ENCODE peak calls at places on chromosomes 4 and X, in four cellular contexts. H is OCI-LY7, K is glutamatergic neuron, E is cardiac muscle cell. X is an unnamed sample.

GRCh38 chr4:83831588-83831987 is 295.7 kb downstream of the GPAT3 start:
- DNase-seq in K (no peak), E (no peak), H (no peak), X (no peak)

GRCh38 chrX:153578200-153578835 is 20.6 kb downstream of the CCNQ start:
- DNase-seq in K (no peak), E (no peak), H (no peak), X (no peak)

GRCh38 chrX:123835661-123836371 is 24.0 kb upstream of the XIAP start:
- DNase-seq in H (no peak), K (no peak), E (no peak), X (no peak)

GRCh38 chr4:41757521-41758156 is 9.1 kb upstream of the PHOX2B start:
- DNase-seq in E (no peak), K (no peak), H (no peak), X (no peak)

GRCh38 chr4:159047478-159048165 is 55.3 kb upstream of the RAPGEF2 start:
- DNase-seq in H (no peak), E (no peak), K (no peak), X (no peak)

GRCh38 chrX:1385824-1386223 is 6.1 kb downstream of the SLC25A6 start:
- DNase-seq in K (no peak), H (no peak), E (no peak), X (peak)

GRCh38 chr4:77819409-77819835 is 254 bp upstream of the CNOT6L start:
- DNase-seq in H (peak), E (peak), K (peak), X (peak)

GRCh38 chr4:37981425-37981824 is 21.2 kb downstream of the PTTG2 start:
- DNase-seq in K (no peak), E (no peak), H (no peak), X (no peak)

GRCh38 chrX:29187264-29187663 is 600.0 kb downstream of the IL1RAPL1 start:
- DNase-seq in K (no peak), E (no peak), H (no peak), X (no peak)

GRCh38 chrX:40552768-40553167 is 28.0 kb upstream of the ATP6AP2 start:
- DNase-seq in K (no peak), H (peak), E (no peak), X (no peak)

GRCh38 chr4:87038837-87039715 is 104.3 kb downstream of the AFF1 start:
- DNase-seq in E (peak), K (peak), H (no peak), X (peak)

GRCh38 chr4:172018358-172018757 is 205.2 kb downstream of the GALNTL6 start:
- DNase-seq in K (no peak), E (no peak), H (no peak), X (no peak)

GRCh38 chr4:19514276-19515070 is 737.2 kb upstream of the SLIT2 start:
- DNase-seq in H (no peak), E (no peak), K (no peak), X (no peak)

GRCh38 chrX:140762061-140762460 is 52.5 kb downstream of the LINC00632 start:
- DNase-seq in K (peak), H (peak), E (peak), X (no peak)

GRCh38 chr4:144174401-144175067 is 34.0 kb upstream of the GYPA start:
- DNase-seq in K (no peak), E (peak), H (peak), X (peak)

GRCh38 chr4:73870778-73871177 is 1.6 kb downstream of the CXCL1 start:
- DNase-seq in E (no peak), K (no peak), H (no peak), X (no peak)

GRCh38 chrX:48531359-48531954 is 8.1 kb upstream of the TBC1D25 start:
- DNase-seq in E (no peak), K (no peak), H (no peak), X (peak)

GRCh38 chr4:83371936-83372335 is 37.3 kb upstream of the HPSE start:
- DNase-seq in H (no peak), E (no peak), K (no peak), X (no peak)

GRCh38 chr4:88820723-88821368 is 123.2 kb upstream of the NAP1L5 start:
- DNase-seq in H (no peak), E (no peak), K (no peak), X (no peak)

GRCh38 chr4:83285022-83285387 is 407 bp upstream of the COQ2 start:
- DNase-seq in E (peak), H (peak), K (no peak), X (no peak)

GRCh38 chr4:164935363-164935762 is 42.1 kb downstream of the TRIM61 start:
- DNase-seq in H (peak), K (no peak), E (no peak), X (no peak)

DNA sequence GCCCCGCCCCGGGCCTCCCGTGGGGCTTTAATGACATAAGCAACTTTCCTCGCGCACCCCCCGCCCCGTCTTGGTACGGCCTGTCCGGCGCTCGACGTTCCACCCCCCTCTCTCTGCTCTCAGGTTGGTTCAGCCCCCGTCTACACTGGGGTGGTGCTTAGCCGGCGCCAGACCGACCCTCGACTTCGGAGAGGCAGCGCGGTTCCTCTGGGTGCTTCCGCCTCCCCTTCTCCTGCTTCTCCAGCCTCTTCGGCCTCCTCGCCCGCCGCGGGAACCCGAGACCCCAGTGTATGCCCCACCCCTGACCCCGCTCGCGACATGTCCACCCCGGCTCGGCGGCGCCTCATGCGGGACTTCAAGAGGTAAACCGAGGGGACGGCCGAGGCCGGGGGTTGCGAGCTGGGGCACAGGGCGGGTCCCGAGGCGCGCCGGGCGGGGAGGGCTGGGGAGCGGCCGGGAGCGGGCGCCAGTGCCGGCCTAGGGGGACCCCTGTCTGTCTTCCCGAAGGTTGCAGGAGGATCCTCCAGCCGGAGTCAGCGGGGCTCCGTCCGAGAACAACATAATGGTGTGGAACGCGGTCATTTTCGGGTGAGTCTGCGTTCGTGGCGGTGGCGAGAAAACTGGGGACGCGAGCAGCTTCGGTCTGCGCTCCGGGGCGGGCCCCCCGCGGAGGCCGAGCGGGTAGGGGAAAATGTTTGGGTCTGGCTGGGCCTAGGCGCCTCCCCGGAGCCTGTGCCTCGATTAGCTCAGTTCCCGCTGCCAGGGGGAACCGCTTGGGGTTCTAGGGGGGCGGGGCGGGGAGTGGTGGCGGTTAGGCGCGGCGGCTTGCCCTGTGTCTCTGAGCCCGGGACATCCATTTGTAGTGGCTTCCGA is at the start of gene UBE2A:
- DNase-seq in H (peak), E (peak), K (peak), X (peak)
- TF ChIP-seq CTCF in H (peak), E (peak), K (no peak), X (peak)

GRCh38 chrX:22533898-22534297 is 261.2 kb downstream of the CBLL2 start:
- DNase-seq in H (no peak), K (no peak), E (peak), X (no peak)
- TF ChIP-seq CTCF in H (no peak), K (no peak), E (no peak), X (no peak)

DNA sequence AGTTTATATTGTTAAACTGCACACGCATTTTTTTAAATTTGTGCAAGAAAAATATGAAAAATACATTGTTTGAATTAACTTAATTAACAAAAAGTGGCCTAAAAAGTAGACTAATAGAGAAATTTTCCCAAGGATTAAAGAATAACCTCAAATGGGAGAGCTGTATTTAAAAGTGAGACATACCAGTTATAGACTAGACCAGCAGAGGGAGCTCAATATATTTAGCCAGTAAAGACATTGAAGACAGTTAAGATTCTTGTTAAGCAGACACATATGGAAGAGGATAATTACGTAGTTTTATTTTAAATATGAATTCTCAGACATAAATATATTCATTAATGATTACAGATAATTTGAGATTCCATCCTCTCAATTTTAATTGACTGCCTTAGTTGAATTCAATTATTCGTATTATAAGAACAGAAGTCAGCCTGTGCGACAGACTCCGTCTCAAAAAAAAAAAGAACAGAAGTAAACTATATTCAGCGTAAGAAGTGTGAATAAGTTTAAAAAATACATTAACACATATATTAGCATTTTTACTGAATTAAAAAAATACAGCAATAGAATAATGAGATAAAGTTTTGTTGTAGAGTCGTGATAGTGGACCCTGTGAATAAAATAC is 64.8 kb downstream of the GLRA3 start:
- DNase-seq in K (no peak), E (peak), H (peak), X (peak)
- TF ChIP-seq CTCF in K (peak), E (peak), H (peak), X (peak)

GRCh38 chr4:59243038-59243437 is 1957.1 kb upstream of the ADGRL3 start:
- DNase-seq in H (no peak), E (no peak), K (no peak), X (no peak)

GRCh38 chr4:59249110-59249509 is 1951.0 kb upstream of the ADGRL3 start:
- DNase-seq in E (no peak), K (no peak), H (no peak), X (no peak)

GRCh38 chr4:59248313-59248712 is 1951.8 kb upstream of the ADGRL3 start:
- DNase-seq in H (no peak), K (no peak), E (no peak), X (no peak)

DNA sequence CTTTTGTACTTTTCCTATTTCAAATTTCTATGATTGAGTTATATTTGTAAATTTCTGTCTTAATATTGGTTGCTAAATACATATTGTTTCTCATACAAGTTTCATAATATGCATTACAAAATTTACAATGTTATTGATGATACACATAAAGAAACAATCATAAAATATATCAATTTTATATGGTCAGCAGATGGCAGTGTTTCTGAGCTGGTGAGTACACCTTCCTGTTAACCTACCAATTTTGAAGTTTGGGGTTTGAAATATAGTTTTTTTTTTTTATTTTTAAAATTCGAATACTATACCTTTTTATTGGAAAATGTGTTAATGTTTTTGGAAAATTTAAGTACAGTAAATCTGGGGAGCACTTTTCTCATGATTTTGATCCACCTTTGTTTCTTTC is 1953.1 kb upstream of the ADGRL3 start:
- DNase-seq in E (peak), K (no peak), H (peak), X (no peak)
- TF ChIP-seq CTCF in E (no peak), K (no peak), H (peak), X (no peak)

GRCh38 chr4:114378306-114378903 is 220.2 kb upstream of the UGT8 start:
- DNase-seq in E (no peak), H (no peak), K (no peak), X (no peak)
- TF ChIP-seq CTCF in E (peak), H (peak), K (no peak), X (peak)

DNA sequence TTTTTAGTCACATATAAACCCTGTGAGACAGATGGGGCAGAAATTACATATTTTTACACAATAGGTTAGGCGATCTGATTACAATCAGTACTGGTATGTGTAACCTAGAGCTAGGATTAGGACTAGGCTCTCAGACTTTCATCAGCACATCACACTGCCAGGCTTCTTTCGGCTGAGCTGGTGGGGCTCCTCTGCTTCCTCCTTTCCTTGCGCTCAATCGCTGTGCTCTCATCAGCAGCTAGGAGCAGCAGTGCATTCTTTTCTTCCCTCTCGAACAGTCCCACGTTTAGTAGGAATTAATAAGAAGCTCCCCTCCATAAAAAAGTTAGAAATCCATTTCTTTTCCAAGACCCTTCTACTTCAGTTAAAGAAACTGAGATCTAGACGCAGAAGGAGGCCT is 350.4 kb downstream of the SPRY1 start:
- DNase-seq in H (no peak), E (peak), K (no peak), X (no peak)
- TF ChIP-seq CTCF in H (peak), E (peak), K (no peak), X (no peak)

DNA sequence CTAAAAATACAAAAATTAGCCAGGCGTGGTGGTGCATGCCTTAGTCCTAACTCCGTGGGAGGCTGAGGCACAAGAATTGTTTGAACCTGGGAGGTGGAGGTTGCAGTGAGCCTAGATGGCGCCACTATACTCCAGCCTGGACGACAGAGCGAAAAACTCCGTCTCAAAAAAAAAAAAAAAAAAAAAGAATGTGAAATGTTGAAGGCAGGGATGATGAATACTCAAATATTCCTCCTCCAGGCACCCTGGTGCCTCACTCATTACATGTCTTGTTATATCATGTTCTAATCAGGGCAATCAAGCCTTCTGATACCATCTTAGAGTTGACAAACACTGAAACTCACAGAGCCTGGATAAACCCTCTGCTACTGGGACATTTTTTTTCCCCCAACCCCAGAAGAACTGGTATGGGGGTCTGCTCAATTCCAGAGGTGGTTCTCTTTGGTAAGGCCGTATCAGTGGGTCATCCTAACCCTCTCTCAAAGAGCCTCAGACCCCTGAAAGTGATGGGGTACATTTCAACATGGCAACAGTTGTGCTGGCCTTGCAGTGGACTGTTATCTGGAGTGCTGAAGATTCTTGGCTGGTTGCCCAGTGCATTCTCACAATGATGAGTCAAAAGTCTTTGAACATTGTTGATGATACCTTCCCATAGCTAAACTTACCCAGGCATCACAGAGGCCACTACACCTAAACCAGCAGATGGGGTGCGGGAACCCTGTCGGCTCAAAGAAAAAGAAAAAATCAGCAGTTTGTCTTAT is 2.4 kb upstream of the SH3KBP1 start:
- DNase-seq in K (no peak), E (peak), H (no peak), X (peak)
- TF ChIP-seq CTCF in K (no peak), E (peak), H (peak), X (peak)

GRCh38 chrX:127128282-127128681 is 308.8 kb downstream of the PRR32 start:
- DNase-seq in K (no peak), H (no peak), E (no peak), X (no peak)
- TF ChIP-seq CTCF in K (no peak), H (no peak), E (no peak), X (no peak)

DNA sequence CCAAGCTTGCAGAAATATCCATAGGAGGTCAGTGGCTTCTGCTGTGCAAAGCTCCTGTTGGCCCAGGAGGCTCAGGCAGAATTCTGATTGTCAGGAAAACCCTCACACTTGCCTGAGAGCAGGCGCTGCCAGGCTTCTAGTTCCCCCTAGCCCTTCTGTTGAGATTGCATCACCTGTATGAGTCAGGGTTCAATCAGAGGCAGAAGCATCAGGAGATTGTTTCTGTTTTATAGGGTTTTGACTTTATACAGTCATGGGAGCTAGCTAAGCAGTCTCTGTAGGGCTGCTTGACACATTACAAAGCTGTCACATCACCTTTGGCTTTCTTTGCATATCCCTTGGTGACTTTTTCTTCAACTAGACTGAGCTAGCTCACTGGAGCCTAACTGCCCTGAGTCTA is 27.8 kb downstream of the DIPK2B start:
- DNase-seq in K (no peak), E (no peak), H (no peak), X (no peak)
- TF ChIP-seq CTCF in K (no peak), E (no peak), H (no peak), X (no peak)